ENCODE peak calls at places on chromosomes 3 and 15, in four cellular contexts. B, O, C and V are unnamed samples.

GRCh38 chr3:112582242-112582874 is 20.5 kb downstream of the SLC35A5 start:
- DNase-seq in C (no peak), O (peak), B (peak), V (no peak)

GRCh38 chr3:160707187-160707789 is 30.3 kb downstream of the ARL14 start:
- DNase-seq in C (no peak), O (no peak), B (peak), V (peak)

GRCh38 chr3:99402755-99403154 is 235.6 kb upstream of the COL8A1 start:
- DNase-seq in C (no peak), O (no peak), B (no peak), V (no peak)

GRCh38 chr3:36796896-36797295 is 32.5 kb upstream of the DCLK3 start:
- DNase-seq in O (no peak), B (no peak), C (no peak), V (no peak)

GRCh38 chr3:126345231-126345630 is 12.0 kb downstream of the KLF15 start:
- DNase-seq in B (no peak), C (no peak), O (no peak), V (no peak)

GRCh38 chr3:70873686-70874085 is 561.2 kb upstream of the MDFIC2 start:
- DNase-seq in C (no peak), O (no peak), B (no peak), V (no peak)

GRCh38 chr3:55485208-55485791 is 1.8 kb downstream of the WNT5A start:
- DNase-seq in O (peak), C (no peak), B (peak), V (peak)

GRCh38 chr15:86062646-86063193 is 17.0 kb upstream of the AGBL1 start:
- DNase-seq in C (no peak), B (no peak), O (no peak), V (no peak)

GRCh38 chr3:128478576-128479506 is 12.2 kb upstream of the DNAJB8 start:
- DNase-seq in B (no peak), O (no peak), C (no peak), V (no peak)

DNA sequence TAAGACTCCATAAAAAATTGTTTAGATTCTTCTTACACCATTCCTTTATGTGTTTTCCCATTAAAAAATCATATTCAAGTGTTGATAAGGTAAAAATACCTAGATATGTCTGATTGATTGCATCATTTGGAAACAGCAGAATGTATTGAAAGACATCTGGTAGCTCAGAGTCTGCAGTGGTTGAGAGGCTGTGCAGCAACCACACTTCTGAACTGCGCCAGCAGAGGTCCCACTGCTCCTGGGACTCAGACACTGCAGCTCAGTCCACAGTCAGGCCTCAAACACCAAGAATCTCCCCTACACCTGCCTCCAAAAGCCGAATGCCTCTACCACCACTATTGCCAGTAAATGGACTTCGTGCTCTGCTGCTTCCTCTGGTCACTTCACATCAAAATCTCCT is 176.9 kb upstream of the LMCD1 start:
- DNase-seq in C (no peak), O (no peak), B (peak), V (no peak)
- TF ChIP-seq CBX5 in C (no peak), O (no peak), B (no peak), V (no peak)

DNA sequence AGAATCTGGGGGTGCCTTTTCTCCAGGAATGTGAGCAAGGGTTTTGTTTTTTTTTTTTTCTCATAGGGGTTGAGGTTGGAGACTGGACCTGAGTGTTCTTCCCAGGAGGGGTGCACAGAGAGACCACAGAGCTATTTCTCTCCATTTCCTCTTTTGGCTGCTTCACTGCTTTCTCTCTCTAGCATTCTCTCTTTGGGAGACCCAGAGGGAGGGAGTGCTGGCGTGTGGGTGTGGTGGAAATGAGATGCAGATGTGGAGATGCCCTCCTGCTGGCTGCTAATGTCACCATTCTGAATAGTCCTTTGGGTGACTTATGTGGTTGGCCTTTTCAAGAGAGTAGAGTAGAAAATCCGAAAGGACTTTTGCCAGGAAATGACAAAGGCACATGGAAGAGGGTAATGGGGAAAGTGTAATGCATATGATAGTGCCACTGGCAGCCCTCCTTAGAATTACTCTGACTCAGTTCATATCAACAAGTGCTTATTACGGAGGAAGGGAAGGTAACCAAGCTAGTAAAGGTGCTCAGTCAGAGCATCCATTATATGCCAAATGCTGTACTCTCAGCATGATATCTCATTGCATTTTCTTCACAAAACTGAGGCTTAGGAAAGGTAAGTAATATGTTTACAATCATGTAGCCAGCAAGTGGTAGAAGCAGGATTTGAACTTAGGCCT is 1.9 kb downstream of the SYN2 start:
- DNase-seq in C (no peak), B (no peak), O (no peak), V (no peak)
- TF ChIP-seq CBX5 in C (no peak), B (no peak), O (no peak), V (no peak)

DNA sequence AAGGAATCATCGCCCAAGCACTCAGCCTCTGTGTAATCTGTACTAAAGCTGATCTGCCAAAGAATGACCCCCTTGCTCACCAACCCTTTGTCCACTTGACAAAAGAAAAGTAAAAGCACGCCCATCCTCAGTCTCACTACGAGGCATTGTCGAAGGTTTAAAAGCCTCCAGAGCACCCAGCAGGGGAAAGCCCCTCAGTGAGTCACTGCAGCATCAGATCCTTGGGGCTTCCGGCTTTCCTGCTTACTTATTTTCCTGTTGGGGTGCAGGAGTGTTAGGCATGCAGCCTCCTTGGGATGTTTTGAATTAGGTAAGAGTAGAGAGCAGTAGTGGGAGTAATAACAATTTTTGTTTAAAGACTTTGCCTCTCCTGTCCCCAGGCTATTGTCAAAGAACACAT is 216.1 kb downstream of the MTHFS start:
- DNase-seq in O (no peak), C (peak), B (no peak), V (peak)
- TF ChIP-seq CBX5 in O (no peak), C (no peak), B (no peak), V (no peak)

GRCh38 chr15:29050870-29051269 is 165.1 kb downstream of the APBA2 start:
- DNase-seq in O (no peak), B (no peak), C (no peak), V (no peak)

GRCh38 chr15:29046946-29047345 is 161.2 kb downstream of the APBA2 start:
- DNase-seq in B (no peak), C (no peak), O (no peak), V (no peak)

GRCh38 chr15:29045717-29046116 is 159.9 kb downstream of the APBA2 start:
- DNase-seq in C (no peak), O (no peak), B (no peak), V (no peak)

GRCh38 chr15:29046281-29046810 is 160.6 kb downstream of the APBA2 start:
- DNase-seq in B (no peak), C (no peak), O (no peak), V (no peak)

GRCh38 chr15:29048011-29048410 is 162.2 kb downstream of the APBA2 start:
- DNase-seq in O (no peak), C (no peak), B (no peak), V (no peak)
- TF ChIP-seq CBX5 in O (no peak), C (no peak), B (no peak), V (no peak)

DNA sequence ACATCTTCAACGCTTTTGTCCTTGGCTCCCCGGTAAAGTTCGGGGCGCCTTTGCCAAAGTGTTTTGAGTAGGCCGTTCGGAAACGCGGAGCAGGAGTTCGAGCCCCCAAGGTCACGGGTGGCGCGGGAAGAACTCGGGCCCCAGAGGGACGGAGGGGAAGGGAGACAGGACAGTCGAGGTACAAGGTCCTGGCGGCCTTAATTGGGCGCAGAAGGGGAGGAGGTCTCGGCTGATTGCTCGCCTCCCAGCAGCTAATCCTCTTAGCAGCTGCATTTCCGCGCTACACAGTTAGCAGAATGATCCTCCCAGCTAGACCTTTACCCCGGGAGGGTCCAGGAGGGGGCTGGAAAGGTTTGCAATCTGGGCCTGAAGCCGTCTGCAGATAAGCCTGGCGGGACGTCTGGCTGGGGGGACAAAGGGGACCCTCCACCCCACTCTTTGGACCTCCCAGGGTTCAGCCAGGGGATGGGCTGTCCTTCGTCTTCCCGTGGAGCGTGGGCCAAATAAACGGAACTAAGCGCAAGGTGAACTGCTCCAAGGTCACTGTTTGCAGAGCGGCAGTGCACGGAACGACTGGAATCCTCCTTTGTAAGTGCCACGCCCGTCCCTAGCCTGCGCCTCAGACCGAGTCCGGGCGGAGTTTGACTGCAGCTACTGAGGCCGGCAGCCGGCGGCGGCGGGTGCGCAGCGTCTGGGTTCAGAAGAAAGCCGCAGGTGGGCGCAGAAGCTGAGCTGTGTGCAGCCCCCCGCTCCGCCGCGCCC is 7.2 kb downstream of the EOMES start:
- DNase-seq in C (no peak), O (no peak), B (peak), V (no peak)
- TF ChIP-seq CBX5 in C (no peak), O (no peak), B (no peak), V (no peak)

DNA sequence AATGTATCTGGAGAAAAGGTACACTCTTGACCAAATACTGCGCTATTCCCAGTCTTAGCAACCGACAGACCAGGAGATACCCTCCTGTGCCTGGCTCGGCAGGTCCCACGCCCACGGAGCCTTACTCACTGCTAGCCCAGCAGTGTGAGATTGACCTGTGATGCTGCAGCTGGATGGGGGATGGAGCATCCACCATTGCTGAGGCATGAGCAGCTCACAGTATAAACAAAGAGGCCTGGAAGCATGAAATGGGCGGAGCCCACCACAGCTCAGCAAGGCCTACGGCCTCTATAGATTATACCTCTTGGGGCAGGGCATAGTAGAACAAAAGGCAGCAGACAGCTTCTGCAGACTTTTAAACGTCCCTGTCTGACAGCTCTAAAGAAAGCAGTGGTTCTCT is 160.4 kb downstream of the ANXA2 start:
- DNase-seq in O (no peak), B (no peak), C (no peak), V (no peak)
- TF ChIP-seq CBX5 in O (no peak), B (no peak), C (no peak), V (no peak)

GRCh38 chr15:46751303-46751702 is 966.0 kb upstream of the SEMA6D start:
- DNase-seq in C (no peak), O (no peak), B (no peak), V (no peak)
- TF ChIP-seq CBX5 in C (no peak), O (no peak), B (no peak), V (no peak)